ENCODE peak calls at places on chromosome 20, in nine cellular contexts. One of them, this sample, is unnamed.

GRCh38 chr20:7470912-7471311 is 469.3 kb downstream of the HAO1 start:
- DNase-seq in neural crest cell: no peak
- DNase-seq in AG04450: no peak
- DNase-seq in mammary epithelial cell: no peak
- DNase-seq in left ventricle myocardium inferior: no peak
- DNase-seq in HL-60: no peak
- DNase-seq in WTC11: peak; percentile 43
- DNase-seq in BJ: no peak
- DNase-seq in left lung: no peak
- DNase-seq in this sample: no peak

GRCh38 chr20:24773168-24773567 is 175.9 kb upstream of the CST7 start:
- DNase-seq in neural crest cell: no peak
- DNase-seq in AG04450: no peak
- DNase-seq in mammary epithelial cell: peak; percentile 42
- DNase-seq in left ventricle myocardium inferior: no peak
- DNase-seq in HL-60: no peak
- DNase-seq in WTC11: no peak
- DNase-seq in BJ: no peak
- DNase-seq in left lung: no peak
- DNase-seq in this sample: no peak

GRCh38 chr20:11376998-11377397 is 540.7 kb upstream of the BTBD3 start:
- DNase-seq in neural crest cell: no peak
- DNase-seq in AG04450: peak; percentile 39
- DNase-seq in mammary epithelial cell: peak; percentile 99
- DNase-seq in left ventricle myocardium inferior: no peak
- DNase-seq in HL-60: no peak
- DNase-seq in WTC11: no peak
- DNase-seq in BJ: no peak
- DNase-seq in left lung: no peak
- DNase-seq in this sample: no peak

GRCh38 chr20:32289661-32290431 is 12.4 kb downstream of the KIF3B start:
- DNase-seq in neural crest cell: no peak
- DNase-seq in AG04450: no peak
- DNase-seq in mammary epithelial cell: no peak
- DNase-seq in left ventricle myocardium inferior: no peak
- DNase-seq in HL-60: no peak
- DNase-seq in WTC11: no peak
- DNase-seq in BJ: no peak
- DNase-seq in left lung: no peak
- DNase-seq in this sample: no peak

GRCh38 chr20:18647777-18648176 is 59.9 kb downstream of the DTD1 start:
- DNase-seq in neural crest cell: no peak
- DNase-seq in AG04450: no peak
- DNase-seq in mammary epithelial cell: no peak
- DNase-seq in left ventricle myocardium inferior: no peak
- DNase-seq in HL-60: no peak
- DNase-seq in WTC11: no peak
- DNase-seq in BJ: no peak
- DNase-seq in left lung: no peak
- DNase-seq in this sample: no peak

GRCh38 chr20:33919653-33920052 is 74.1 kb upstream of the RALY start:
- DNase-seq in neural crest cell: no peak
- DNase-seq in AG04450: no peak
- DNase-seq in mammary epithelial cell: no peak
- DNase-seq in left ventricle myocardium inferior: no peak
- DNase-seq in HL-60: peak; percentile 84
- DNase-seq in WTC11: no peak
- DNase-seq in BJ: no peak
- DNase-seq in left lung: no peak
- DNase-seq in this sample: no peak

GRCh38 chr20:47205577-47206123 is 150.8 kb downstream of the ZMYND8 start:
- DNase-seq in neural crest cell: peak; percentile 43
- DNase-seq in AG04450: peak; percentile 59
- DNase-seq in mammary epithelial cell: peak; percentile 35
- DNase-seq in left ventricle myocardium inferior: peak; percentile 79
- DNase-seq in HL-60: peak; percentile 70
- DNase-seq in WTC11: peak; percentile 78
- DNase-seq in BJ: no peak
- DNase-seq in left lung: peak; percentile 83
- DNase-seq in this sample: peak; percentile 70

GRCh38 chr20:3727333-3728035 is 5.0 kb upstream of the HSPA12B start:
- DNase-seq in neural crest cell: no peak
- DNase-seq in AG04450: no peak
- DNase-seq in mammary epithelial cell: peak; percentile 37
- DNase-seq in left ventricle myocardium inferior: no peak
- DNase-seq in HL-60: no peak
- DNase-seq in WTC11: no peak
- DNase-seq in BJ: peak; percentile 19
- DNase-seq in left lung: no peak
- DNase-seq in this sample: no peak

GRCh38 chr20:18739785-18740184 is 73.8 kb upstream of the SCP2D1 start:
- DNase-seq in neural crest cell: no peak
- DNase-seq in AG04450: peak; percentile 59
- DNase-seq in mammary epithelial cell: no peak
- DNase-seq in left ventricle myocardium inferior: no peak
- DNase-seq in HL-60: no peak
- DNase-seq in WTC11: no peak
- DNase-seq in BJ: peak; percentile 90
- DNase-seq in left lung: no peak
- DNase-seq in this sample: no peak

GRCh38 chr20:8527998-8528397 is 395.9 kb downstream of the PLCB1 start:
- DNase-seq in neural crest cell: no peak
- DNase-seq in AG04450: peak; percentile 51
- DNase-seq in mammary epithelial cell: peak; percentile 3
- DNase-seq in left ventricle myocardium inferior: no peak
- DNase-seq in HL-60: peak; percentile 73
- DNase-seq in WTC11: no peak
- DNase-seq in BJ: no peak
- DNase-seq in left lung: no peak
- DNase-seq in this sample: no peak

GRCh38 chr20:8519887-8520286 is 387.8 kb downstream of the PLCB1 start:
- DNase-seq in neural crest cell: no peak
- DNase-seq in AG04450: no peak
- DNase-seq in mammary epithelial cell: no peak
- DNase-seq in left ventricle myocardium inferior: no peak
- DNase-seq in HL-60: no peak
- DNase-seq in WTC11: no peak
- DNase-seq in BJ: no peak
- DNase-seq in left lung: no peak
- DNase-seq in this sample: no peak

GRCh38 chr20:8524716-8525343 is 392.8 kb downstream of the PLCB1 start:
- DNase-seq in neural crest cell: no peak
- DNase-seq in AG04450: no peak
- DNase-seq in mammary epithelial cell: no peak
- DNase-seq in left ventricle myocardium inferior: no peak
- DNase-seq in HL-60: no peak
- DNase-seq in WTC11: no peak
- DNase-seq in BJ: no peak
- DNase-seq in left lung: no peak
- DNase-seq in this sample: no peak

GRCh38 chr20:8522191-8522590 is 390.1 kb downstream of the PLCB1 start:
- DNase-seq in neural crest cell: no peak
- DNase-seq in AG04450: no peak
- DNase-seq in mammary epithelial cell: no peak
- DNase-seq in left ventricle myocardium inferior: no peak
- DNase-seq in HL-60: no peak
- DNase-seq in WTC11: no peak
- DNase-seq in BJ: no peak
- DNase-seq in left lung: no peak
- DNase-seq in this sample: no peak

DNA sequence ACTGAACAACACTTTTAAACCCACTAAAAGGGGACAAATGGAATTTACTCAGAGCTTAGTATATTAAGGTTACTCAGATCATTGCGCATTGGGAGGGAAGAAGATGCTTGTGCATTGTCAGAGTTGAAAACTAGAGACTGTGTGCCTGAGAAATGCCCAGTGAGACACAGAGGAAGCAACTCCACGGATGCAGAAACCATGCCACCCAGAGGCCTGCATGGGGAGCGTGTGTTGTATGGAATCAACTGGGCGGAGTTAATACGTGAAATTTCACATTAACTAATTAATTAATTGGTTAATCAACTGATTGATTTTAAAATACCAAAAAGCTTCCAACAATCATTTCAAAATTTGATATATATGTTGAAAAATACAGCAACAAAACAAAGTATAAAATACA is 391.6 kb downstream of the PLCB1 start:
- DNase-seq in neural crest cell: no peak
- DNase-seq in AG04450: no peak
- DNase-seq in mammary epithelial cell: no peak
- DNase-seq in left ventricle myocardium inferior: no peak
- DNase-seq in HL-60: peak; percentile 47
- DNase-seq in WTC11: peak; percentile 14
- DNase-seq in BJ: no peak
- DNase-seq in left lung: no peak
- DNase-seq in this sample: no peak
- TF ChIP-seq CTCF in neural crest cell: no peak
- TF ChIP-seq CTCF in AG04450: peak; percentile 42
- TF ChIP-seq CTCF in mammary epithelial cell: peak; percentile 19
- TF ChIP-seq CTCF in left ventricle myocardium inferior: no peak
- TF ChIP-seq CTCF in HL-60: no peak
- TF ChIP-seq CTCF in WTC11: no peak
- TF ChIP-seq CTCF in BJ: no peak
- TF ChIP-seq CTCF in left lung: no peak
- TF ChIP-seq CTCF in this sample: no peak

GRCh38 chr20:63497946-63498935 is 642 bp downstream of the EEF1A2 start:
- DNase-seq in neural crest cell: no peak
- DNase-seq in AG04450: no peak
- DNase-seq in mammary epithelial cell: peak; percentile 29
- DNase-seq in left ventricle myocardium inferior: peak; percentile 68
- DNase-seq in HL-60: no peak
- DNase-seq in WTC11: peak; percentile 44
- DNase-seq in BJ: no peak
- DNase-seq in left lung: peak; percentile 84
- DNase-seq in this sample: no peak

GRCh38 chr20:63500151-63500901 is 1.4 kb upstream of the EEF1A2 start:
- DNase-seq in neural crest cell: no peak
- DNase-seq in AG04450: no peak
- DNase-seq in mammary epithelial cell: no peak
- DNase-seq in left ventricle myocardium inferior: no peak
- DNase-seq in HL-60: no peak
- DNase-seq in WTC11: no peak
- DNase-seq in BJ: no peak
- DNase-seq in left lung: peak; percentile 70
- DNase-seq in this sample: no peak

GRCh38 chr20:63497138-63497945 is 1.5 kb downstream of the EEF1A2 start:
- DNase-seq in neural crest cell: no peak
- DNase-seq in AG04450: no peak
- DNase-seq in mammary epithelial cell: no peak
- DNase-seq in left ventricle myocardium inferior: peak; percentile 58
- DNase-seq in HL-60: no peak
- DNase-seq in WTC11: no peak
- DNase-seq in BJ: no peak
- DNase-seq in left lung: peak; percentile 55
- DNase-seq in this sample: no peak

GRCh38 chr20:63499333-63499969 is 568 bp upstream of the EEF1A2 start:
- DNase-seq in neural crest cell: no peak
- DNase-seq in AG04450: no peak
- DNase-seq in mammary epithelial cell: no peak
- DNase-seq in left ventricle myocardium inferior: no peak
- DNase-seq in HL-60: no peak
- DNase-seq in WTC11: peak; percentile 48
- DNase-seq in BJ: no peak
- DNase-seq in left lung: peak; percentile 70
- DNase-seq in this sample: no peak

DNA sequence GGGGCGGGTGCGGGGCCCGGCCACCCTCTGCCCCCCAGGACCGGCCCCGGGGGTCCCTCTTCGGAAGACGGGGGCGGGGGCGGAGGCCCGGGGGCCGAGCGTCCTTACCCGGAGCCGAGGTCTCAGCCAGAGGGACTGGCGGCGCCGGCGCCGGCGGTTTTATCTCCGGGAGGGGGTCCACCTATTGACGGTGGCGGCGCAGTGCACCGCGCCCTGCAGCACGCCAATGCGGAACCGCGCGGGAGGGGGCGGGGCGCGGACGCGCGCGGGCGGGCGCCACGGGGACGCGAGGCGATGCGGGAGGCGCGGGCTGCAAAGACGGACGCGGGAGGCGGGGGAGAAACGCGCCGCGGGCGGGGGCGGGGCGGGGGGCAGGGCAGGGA is at the start of gene EEF1A2:
- DNase-seq in neural crest cell: no peak
- DNase-seq in AG04450: no peak
- DNase-seq in mammary epithelial cell: no peak
- DNase-seq in left ventricle myocardium inferior: peak; percentile 57
- DNase-seq in HL-60: no peak
- DNase-seq in WTC11: no peak
- DNase-seq in BJ: no peak
- DNase-seq in left lung: peak; percentile 79
- DNase-seq in this sample: no peak
- TF ChIP-seq CTCF in neural crest cell: no peak
- TF ChIP-seq CTCF in AG04450: no peak
- TF ChIP-seq CTCF in mammary epithelial cell: no peak
- TF ChIP-seq CTCF in left ventricle myocardium inferior: peak; percentile 48
- TF ChIP-seq CTCF in HL-60: no peak
- TF ChIP-seq CTCF in WTC11: no peak
- TF ChIP-seq CTCF in BJ: peak; percentile 31
- TF ChIP-seq CTCF in left lung: no peak
- TF ChIP-seq CTCF in this sample: no peak

DNA sequence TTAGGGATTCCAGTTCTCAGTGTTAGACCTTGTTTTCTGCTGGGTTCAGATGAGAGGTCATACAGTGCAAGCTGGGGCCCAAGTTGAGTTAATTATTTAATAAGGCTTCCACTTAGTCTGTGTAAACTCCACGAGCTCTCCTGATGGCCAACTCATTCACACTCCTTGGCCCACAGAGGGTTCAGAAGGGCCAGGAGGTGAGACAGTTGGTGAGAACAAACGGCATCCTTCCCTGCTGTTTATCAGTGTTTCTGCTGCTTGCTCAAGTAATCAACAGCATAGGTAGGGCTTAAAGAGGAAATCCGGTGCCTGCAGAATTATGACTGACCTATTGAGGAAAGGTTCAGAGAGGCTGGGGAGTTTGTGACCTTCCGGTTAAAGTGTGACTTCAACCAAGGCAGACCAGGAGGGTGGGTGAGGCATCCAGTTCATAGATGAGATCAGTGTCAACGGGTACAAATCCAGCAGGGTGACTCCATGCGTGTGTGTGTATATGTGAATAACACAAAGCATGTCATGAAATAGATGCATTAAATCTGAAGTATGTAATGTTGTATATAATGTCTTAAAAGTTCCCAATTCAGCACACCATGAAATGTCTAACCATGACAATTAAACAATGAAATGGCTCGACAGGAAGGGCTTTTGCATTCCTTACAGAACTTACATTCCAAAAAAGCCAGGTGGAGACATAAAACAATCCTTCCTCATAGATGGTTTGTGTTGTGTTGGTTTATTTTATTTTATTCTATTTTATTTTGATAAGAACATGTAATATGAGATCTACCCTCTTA is 37.4 kb upstream of the BCAS1 start:
- DNase-seq in neural crest cell: no peak
- DNase-seq in AG04450: no peak
- DNase-seq in mammary epithelial cell: no peak
- DNase-seq in left ventricle myocardium inferior: no peak
- DNase-seq in HL-60: no peak
- DNase-seq in WTC11: no peak
- DNase-seq in BJ: no peak
- DNase-seq in left lung: no peak
- DNase-seq in this sample: no peak
- TF ChIP-seq CTCF in neural crest cell: no peak
- TF ChIP-seq CTCF in AG04450: no peak
- TF ChIP-seq CTCF in mammary epithelial cell: no peak
- TF ChIP-seq CTCF in left ventricle myocardium inferior: no peak
- TF ChIP-seq CTCF in HL-60: no peak
- TF ChIP-seq CTCF in WTC11: no peak
- TF ChIP-seq CTCF in BJ: no peak
- TF ChIP-seq CTCF in left lung: no peak
- TF ChIP-seq CTCF in this sample: no peak

GRCh38 chr20:37358366-37359150 is 12.6 kb downstream of the SRC start:
- DNase-seq in neural crest cell: no peak
- DNase-seq in AG04450: no peak
- DNase-seq in mammary epithelial cell: peak; percentile 91
- DNase-seq in left ventricle myocardium inferior: no peak
- DNase-seq in HL-60: no peak
- DNase-seq in WTC11: no peak
- DNase-seq in BJ: no peak
- DNase-seq in left lung: no peak
- DNase-seq in this sample: no peak
- TF ChIP-seq CTCF in neural crest cell: no peak
- TF ChIP-seq CTCF in AG04450: no peak
- TF ChIP-seq CTCF in mammary epithelial cell: no peak
- TF ChIP-seq CTCF in left ventricle myocardium inferior: no peak
- TF ChIP-seq CTCF in HL-60: no peak
- TF ChIP-seq CTCF in WTC11: no peak
- TF ChIP-seq CTCF in BJ: no peak
- TF ChIP-seq CTCF in left lung: no peak
- TF ChIP-seq CTCF in this sample: no peak